ENCODE peak calls at places on chromosome 20, in ten cellular contexts. H, Z, I, Y, D, V, R, E, P and Q are unnamed samples.
A peak's percentile ranks its signal among the peaks of the same experiment; 100 is the strongest.

GRCh38 chr20:33830371-33830770 is 19.2 kb downstream of the CHMP4B start:
- DNase-seq in H (no peak), Z (no peak), I (no peak), Y (no peak), D (no peak), V (no peak), R (no peak), E (no peak), P (no peak), Q (no peak)

GRCh38 chr20:34585019-34585418 is 26.5 kb downstream of the MAP1LC3A start:
- DNase-seq in H (no peak), Z (no peak), I (no peak), Y (no peak), D (no peak), V (no peak), R (no peak), E (no peak), P (no peak), Q (no peak)

GRCh38 chr20:49887251-49887827 is 28.0 kb downstream of the SPATA2 start:
- DNase-seq in H (no peak), Z (no peak), I (no peak), Y (no peak), D (no peak), V (no peak), R (peak; percentile 45), E (no peak), P (no peak), Q (peak; percentile 60)

GRCh38 chr20:64102647-64103354 is 4.6 kb downstream of the NPBWR2 start:
- DNase-seq in H (no peak), Z (peak; percentile 76), I (no peak), Y (no peak), D (peak; percentile 88), V (peak; percentile 51), R (no peak), E (peak; percentile 74), P (no peak), Q (no peak)

GRCh38 chr20:9071976-9072726 is 3.3 kb downstream of the PLCB4 start:
- DNase-seq in H (no peak), Z (no peak), I (no peak), Y (no peak), D (no peak), V (no peak), R (no peak), E (no peak), P (no peak), Q (no peak)

GRCh38 chr20:30513050-30513628 is 744.3 kb upstream of the DEFB115 start:
- DNase-seq in H (no peak), Z (no peak), I (no peak), Y (no peak), D (no peak), V (no peak), R (no peak), E (no peak), P (no peak), Q (no peak)

GRCh38 chr20:61926253-61926613 is 139.4 kb downstream of the TAF4 start:
- DNase-seq in H (no peak), Z (no peak), I (no peak), Y (no peak), D (no peak), V (no peak), R (no peak), E (no peak), P (no peak), Q (no peak)

GRCh38 chr20:47126709-47127108 is 229.8 kb downstream of the ZMYND8 start:
- DNase-seq in H (no peak), Z (no peak), I (peak; percentile 60), Y (no peak), D (no peak), V (no peak), R (no peak), E (no peak), P (no peak), Q (no peak)

GRCh38 chr20:19288061-19288460 is 75.6 kb downstream of the SLC24A3 start:
- DNase-seq in H (no peak), Z (no peak), I (no peak), Y (no peak), D (no peak), V (no peak), R (no peak), E (no peak), P (no peak), Q (no peak)

GRCh38 chr20:48257833-48258232 is 472.6 kb upstream of the SULF2 start:
- DNase-seq in H (no peak), Z (no peak), I (no peak), Y (no peak), D (no peak), V (no peak), R (no peak), E (no peak), P (no peak), Q (no peak)

GRCh38 chr20:51500936-51501335 is 41.6 kb downstream of the NFATC2 start:
- DNase-seq in H (no peak), Z (no peak), I (no peak), Y (no peak), D (no peak), V (no peak), R (no peak), E (no peak), P (no peak), Q (no peak)

GRCh38 chr20:15512916-15513315 is 1060.3 kb downstream of the KIF16B start:
- DNase-seq in H (no peak), Z (no peak), I (no peak), Y (no peak), D (no peak), V (no peak), R (no peak), E (no peak), P (no peak), Q (no peak)

GRCh38 chr20:63699466-63700198 is 3.2 kb downstream of the TNFRSF6B start:
- DNase-seq in H (no peak), Z (no peak), I (no peak), Y (no peak), D (no peak), V (no peak), R (no peak), E (no peak), P (no peak), Q (no peak)

GRCh38 chr20:33832113-33832853 is 21.1 kb downstream of the CHMP4B start:
- DNase-seq in H (no peak), Z (no peak), I (no peak), Y (no peak), D (no peak), V (peak; percentile 48), R (peak; percentile 40), E (no peak), P (no peak), Q (peak; percentile 18)

GRCh38 chr20:14055127-14055742 is 59.9 kb downstream of the MACROD2 start:
- DNase-seq in H (peak; percentile 42), Z (peak; percentile 69), I (peak; percentile 31), Y (peak; percentile 5), D (peak; percentile 68), V (no peak), R (peak; percentile 36), E (no peak), P (no peak), Q (peak; percentile 90)

GRCh38 chr20:44733341-44734069 is 12.2 kb upstream of the KCNK15 start:
- DNase-seq in H (peak; percentile 52), Z (peak; percentile 42), I (no peak), Y (no peak), D (peak; percentile 2), V (peak; percentile 66), R (peak; percentile 48), E (peak; percentile 40), P (no peak), Q (peak; percentile 74)

GRCh38 chr20:19067986-19068385 is 144.5 kb upstream of the SLC24A3 start:
- DNase-seq in H (no peak), Z (no peak), I (no peak), Y (no peak), D (no peak), V (no peak), R (no peak), E (no peak), P (no peak), Q (no peak)

GRCh38 chr20:5660346-5660745 is 89.9 kb upstream of the SHLD1 start:
- DNase-seq in H (no peak), Z (no peak), I (no peak), Y (no peak), D (no peak), V (no peak), R (no peak), E (no peak), P (no peak), Q (no peak)

GRCh38 chr20:57792386-57793095 is 82.7 kb upstream of the PMEPA1 start:
- DNase-seq in H (no peak), Z (no peak), I (no peak), Y (no peak), D (no peak), V (no peak), R (no peak), E (no peak), P (no peak), Q (no peak)

GRCh38 chr20:61833807-61834610 is 231.7 kb downstream of the TAF4 start:
- DNase-seq in H (no peak), Z (no peak), I (no peak), Y (no peak), D (no peak), V (no peak), R (no peak), E (no peak), P (no peak), Q (no peak)

GRCh38 chr20:2585811-2586210 is 49.4 kb downstream of the TMC2 start:
- DNase-seq in H (no peak), Z (no peak), I (peak; percentile 62), Y (peak; percentile 50), D (no peak), V (no peak), R (no peak), E (no peak), P (no peak), Q (no peak)

GRCh38 chr20:23314714-23315498 is 35.7 kb upstream of the NXT1 start:
- DNase-seq in H (no peak), Z (no peak), I (no peak), Y (no peak), D (no peak), V (no peak), R (no peak), E (no peak), P (no peak), Q (no peak)

GRCh38 chr20:25299801-25300200 is 51.9 kb downstream of the PYGB start:
- DNase-seq in H (no peak), Z (no peak), I (no peak), Y (no peak), D (peak; percentile 5), V (no peak), R (no peak), E (no peak), P (no peak), Q (no peak)

GRCh38 chr20:32521780-32522524 is 63.2 kb downstream of the NOL4L start:
- DNase-seq in H (peak; percentile 71), Z (peak; percentile 73), I (peak; percentile 13), Y (no peak), D (peak; percentile 80), V (peak; percentile 65), R (peak; percentile 95), E (peak; percentile 41), P (no peak), Q (peak; percentile 59)

GRCh38 chr20:36770680-36771079 is 2.9 kb downstream of the DSN1 start:
- DNase-seq in H (no peak), Z (no peak), I (no peak), Y (no peak), D (no peak), V (no peak), R (no peak), E (no peak), P (no peak), Q (no peak)

GRCh38 chr20:64109831-64110391 is 2.5 kb upstream of the NPBWR2 start:
- DNase-seq in H (no peak), Z (no peak), I (no peak), Y (no peak), D (peak; percentile 35), V (no peak), R (no peak), E (no peak), P (no peak), Q (peak; percentile 20)